ENCODE peak calls at places on chromosomes 4 and X, in ten cellular contexts. One of them, this sample, is unnamed.

GRCh38 chr4:47835489-47835888 is 2.4 kb downstream of the CORIN start:
- DNase-seq in GM20000: no peak
- DNase-seq in LoVo: no peak
- DNase-seq in foreskin keratinocyte: no peak
- DNase-seq in ELR: peak
- DNase-seq in breast epithelium: no peak
- DNase-seq in hippocampal formation: no peak
- DNase-seq in substantia nigra: no peak
- DNase-seq in stimulated activated CD4-positive, alpha-beta T cell treated with anti-CD3 and anti-CD28 coated beads, Interleukin-2, amount 100 ng/mL, for 48 hours: no peak
- DNase-seq in dorsolateral prefrontal cortex: no peak
- DNase-seq in this sample: no peak

GRCh38 chr4:74366367-74366891 is 1.5 kb downstream of the EREG start:
- DNase-seq in substantia nigra: no peak
- DNase-seq in LoVo: no peak
- DNase-seq in ELR: no peak
- DNase-seq in stimulated activated CD4-positive, alpha-beta T cell treated with anti-CD3 and anti-CD28 coated beads, Interleukin-2, amount 100 ng/mL, for 48 hours: no peak
- DNase-seq in breast epithelium: no peak
- DNase-seq in GM20000: no peak
- DNase-seq in foreskin keratinocyte: no peak
- DNase-seq in hippocampal formation: no peak
- DNase-seq in dorsolateral prefrontal cortex: no peak
- DNase-seq in this sample: no peak

GRCh38 chrX:24498975-24499374 is 33.9 kb downstream of the PDK3 start:
- DNase-seq in ELR: peak
- DNase-seq in hippocampal formation: no peak
- DNase-seq in substantia nigra: no peak
- DNase-seq in LoVo: peak
- DNase-seq in GM20000: peak
- DNase-seq in foreskin keratinocyte: no peak
- DNase-seq in dorsolateral prefrontal cortex: no peak
- DNase-seq in breast epithelium: no peak
- DNase-seq in stimulated activated CD4-positive, alpha-beta T cell treated with anti-CD3 and anti-CD28 coated beads, Interleukin-2, amount 100 ng/mL, for 48 hours: no peak
- DNase-seq in this sample: no peak

GRCh38 chr4:10180927-10181744 is 64.5 kb upstream of the WDR1 start:
- DNase-seq in hippocampal formation: no peak
- DNase-seq in GM20000: peak
- DNase-seq in stimulated activated CD4-positive, alpha-beta T cell treated with anti-CD3 and anti-CD28 coated beads, Interleukin-2, amount 100 ng/mL, for 48 hours: no peak
- DNase-seq in ELR: peak
- DNase-seq in breast epithelium: no peak
- DNase-seq in dorsolateral prefrontal cortex: no peak
- DNase-seq in LoVo: no peak
- DNase-seq in substantia nigra: no peak
- DNase-seq in foreskin keratinocyte: peak
- DNase-seq in this sample: no peak

GRCh38 chrX:84046403-84046984 is 141.5 kb downstream of the RPS6KA6 start:
- DNase-seq in foreskin keratinocyte: peak
- DNase-seq in breast epithelium: no peak
- DNase-seq in hippocampal formation: no peak
- DNase-seq in GM20000: peak
- DNase-seq in dorsolateral prefrontal cortex: no peak
- DNase-seq in stimulated activated CD4-positive, alpha-beta T cell treated with anti-CD3 and anti-CD28 coated beads, Interleukin-2, amount 100 ng/mL, for 48 hours: peak
- DNase-seq in LoVo: peak
- DNase-seq in substantia nigra: no peak
- DNase-seq in ELR: peak
- DNase-seq in this sample: peak

GRCh38 chr4:115355329-115355728 is 241.9 kb upstream of the NDST4 start:
- DNase-seq in GM20000: no peak
- DNase-seq in hippocampal formation: no peak
- DNase-seq in stimulated activated CD4-positive, alpha-beta T cell treated with anti-CD3 and anti-CD28 coated beads, Interleukin-2, amount 100 ng/mL, for 48 hours: no peak
- DNase-seq in LoVo: no peak
- DNase-seq in breast epithelium: no peak
- DNase-seq in dorsolateral prefrontal cortex: no peak
- DNase-seq in substantia nigra: no peak
- DNase-seq in foreskin keratinocyte: no peak
- DNase-seq in ELR: no peak
- DNase-seq in this sample: no peak

GRCh38 chr4:168811793-168812651 is 198.0 kb downstream of the CBR4 start:
- DNase-seq in breast epithelium: no peak
- DNase-seq in LoVo: no peak
- DNase-seq in dorsolateral prefrontal cortex: no peak
- DNase-seq in ELR: peak
- DNase-seq in foreskin keratinocyte: peak
- DNase-seq in hippocampal formation: no peak
- DNase-seq in substantia nigra: no peak
- DNase-seq in GM20000: no peak
- DNase-seq in stimulated activated CD4-positive, alpha-beta T cell treated with anti-CD3 and anti-CD28 coated beads, Interleukin-2, amount 100 ng/mL, for 48 hours: no peak
- DNase-seq in this sample: peak

GRCh38 chr4:74311696-74312313 is 3.5 kb downstream of the EPGN start:
- DNase-seq in stimulated activated CD4-positive, alpha-beta T cell treated with anti-CD3 and anti-CD28 coated beads, Interleukin-2, amount 100 ng/mL, for 48 hours: no peak
- DNase-seq in foreskin keratinocyte: no peak
- DNase-seq in GM20000: peak
- DNase-seq in LoVo: peak
- DNase-seq in ELR: peak
- DNase-seq in substantia nigra: no peak
- DNase-seq in breast epithelium: no peak
- DNase-seq in dorsolateral prefrontal cortex: no peak
- DNase-seq in hippocampal formation: peak
- DNase-seq in this sample: peak

GRCh38 chr4:8439914-8440490 is 521 bp downstream of the ACOX3 start:
- DNase-seq in LoVo: peak
- DNase-seq in substantia nigra: no peak
- DNase-seq in hippocampal formation: no peak
- DNase-seq in dorsolateral prefrontal cortex: no peak
- DNase-seq in ELR: no peak
- DNase-seq in GM20000: peak
- DNase-seq in stimulated activated CD4-positive, alpha-beta T cell treated with anti-CD3 and anti-CD28 coated beads, Interleukin-2, amount 100 ng/mL, for 48 hours: no peak
- DNase-seq in foreskin keratinocyte: no peak
- DNase-seq in breast epithelium: no peak
- DNase-seq in this sample: no peak

GRCh38 chr4:95248713-95249401 is 299.9 kb downstream of the UNC5C start:
- DNase-seq in LoVo: no peak
- DNase-seq in GM20000: no peak
- DNase-seq in ELR: no peak
- DNase-seq in dorsolateral prefrontal cortex: no peak
- DNase-seq in hippocampal formation: no peak
- DNase-seq in substantia nigra: no peak
- DNase-seq in foreskin keratinocyte: no peak
- DNase-seq in stimulated activated CD4-positive, alpha-beta T cell treated with anti-CD3 and anti-CD28 coated beads, Interleukin-2, amount 100 ng/mL, for 48 hours: peak
- DNase-seq in breast epithelium: no peak
- DNase-seq in this sample: no peak

This sample was measured in Daoy.